ENCODE peak calls at places on chromosome 6, in four cellular contexts. One of them, this sample, is unnamed.

GRCh38 chr6:36986704-36987047 is 680 bp upstream of the MTCH1 start:
- DNase-seq in cardiac muscle cell: no peak
- DNase-seq in RPMI8226: peak
- DNase-seq in NCI-H1436: no peak
- DNase-seq in this sample: no peak

GRCh38 chr6:84652356-84653026 is 111.9 kb downstream of the TBX18 start:
- DNase-seq in cardiac muscle cell: no peak
- DNase-seq in RPMI8226: no peak
- DNase-seq in NCI-H1436: no peak
- DNase-seq in this sample: peak

GRCh38 chr6:164007881-164008280 is 593.4 kb downstream of the QKI start:
- DNase-seq in cardiac muscle cell: no peak
- DNase-seq in RPMI8226: no peak
- DNase-seq in NCI-H1436: no peak
- DNase-seq in this sample: no peak

GRCh38 chr6:158060447-158061360 is 79.0 kb downstream of the SYNJ2 start:
- DNase-seq in cardiac muscle cell: no peak
- DNase-seq in RPMI8226: no peak
- DNase-seq in NCI-H1436: peak
- DNase-seq in this sample: no peak

GRCh38 chr6:20575691-20576451 is 41.6 kb downstream of the CDKAL1 start:
- DNase-seq in cardiac muscle cell: no peak
- DNase-seq in RPMI8226: no peak
- DNase-seq in NCI-H1436: no peak
- DNase-seq in this sample: peak

GRCh38 chr6:34511923-34512737 is 44.0 kb downstream of the SPDEF start:
- DNase-seq in cardiac muscle cell: no peak
- DNase-seq in RPMI8226: no peak
- DNase-seq in NCI-H1436: no peak
- DNase-seq in this sample: no peak

GRCh38 chr6:98787401-98787800 is 47.0 kb upstream of the POU3F2 start:
- DNase-seq in cardiac muscle cell: no peak
- DNase-seq in RPMI8226: no peak
- DNase-seq in NCI-H1436: no peak
- DNase-seq in this sample: peak

GRCh38 chr6:48151142-48151541 is 40.1 kb upstream of the PTCHD4 start:
- DNase-seq in cardiac muscle cell: no peak
- DNase-seq in RPMI8226: no peak
- DNase-seq in NCI-H1436: no peak
- DNase-seq in this sample: no peak

GRCh38 chr6:121539537-121539936 is 104.1 kb downstream of the GJA1 start:
- DNase-seq in cardiac muscle cell: no peak
- DNase-seq in RPMI8226: no peak
- DNase-seq in NCI-H1436: no peak
- DNase-seq in this sample: no peak

GRCh38 chr6:37109714-37110454 is 60.1 kb upstream of the PIM1 start:
- DNase-seq in cardiac muscle cell: no peak
- DNase-seq in RPMI8226: no peak
- DNase-seq in NCI-H1436: peak
- DNase-seq in this sample: peak

GRCh38 chr6:160102956-160103824 is 18.4 kb upstream of the SLC22A1 start:
- DNase-seq in cardiac muscle cell: peak
- DNase-seq in RPMI8226: no peak
- DNase-seq in NCI-H1436: no peak
- DNase-seq in this sample: peak

GRCh38 chr6:35392111-35392702 is 49.8 kb downstream of the PPARD start:
- DNase-seq in cardiac muscle cell: no peak
- DNase-seq in RPMI8226: peak
- DNase-seq in NCI-H1436: no peak
- DNase-seq in this sample: no peak

GRCh38 chr6:26322645-26323482 is 42.1 kb upstream of the BTN3A2 start:
- DNase-seq in cardiac muscle cell: peak
- DNase-seq in RPMI8226: peak
- DNase-seq in NCI-H1436: peak
- DNase-seq in this sample: peak

GRCh38 chr6:43980004-43980795 is 147.1 kb downstream of the MRPL14 start:
- DNase-seq in cardiac muscle cell: no peak
- DNase-seq in RPMI8226: no peak
- DNase-seq in NCI-H1436: no peak
- DNase-seq in this sample: no peak

GRCh38 chr6:106134906-106135634 is 48.9 kb downstream of the PRDM1 start:
- DNase-seq in cardiac muscle cell: no peak
- DNase-seq in RPMI8226: no peak
- DNase-seq in NCI-H1436: no peak
- DNase-seq in this sample: peak

GRCh38 chr6:46011241-46012085 is 4.2 kb downstream of the CLIC5 start:
- DNase-seq in cardiac muscle cell: no peak
- DNase-seq in RPMI8226: no peak
- DNase-seq in NCI-H1436: no peak
- DNase-seq in this sample: no peak

GRCh38 chr6:12258591-12258990 is 31.6 kb upstream of the EDN1 start:
- DNase-seq in cardiac muscle cell: no peak
- DNase-seq in RPMI8226: no peak
- DNase-seq in NCI-H1436: no peak
- DNase-seq in this sample: no peak

GRCh38 chr6:23106951-23107350 is 537.6 kb downstream of the HDGFL1 start:
- DNase-seq in cardiac muscle cell: no peak
- DNase-seq in RPMI8226: no peak
- DNase-seq in NCI-H1436: no peak
- DNase-seq in this sample: no peak

GRCh38 chr6:36289281-36290018 is 19.6 kb downstream of the PNPLA1 start:
- DNase-seq in cardiac muscle cell: no peak
- DNase-seq in RPMI8226: no peak
- DNase-seq in NCI-H1436: no peak
- DNase-seq in this sample: no peak

GRCh38 chr6:4967301-4968030 is 36.4 kb downstream of the RPP40 start:
- DNase-seq in cardiac muscle cell: no peak
- DNase-seq in RPMI8226: no peak
- DNase-seq in NCI-H1436: no peak
- DNase-seq in this sample: no peak

GRCh38 chr6:143146186-143146831 is 85.6 kb downstream of the AIG1 start:
- DNase-seq in cardiac muscle cell: no peak
- DNase-seq in RPMI8226: no peak
- DNase-seq in NCI-H1436: no peak
- DNase-seq in this sample: no peak

GRCh38 chr6:2688416-2689064 is 62.2 kb downstream of the MYLK4 start:
- DNase-seq in cardiac muscle cell: no peak
- DNase-seq in RPMI8226: no peak
- DNase-seq in NCI-H1436: no peak
- DNase-seq in this sample: peak

GRCh38 chr6:34496103-34496685 is 30.3 kb downstream of the PACSIN1 start:
- DNase-seq in cardiac muscle cell: no peak
- DNase-seq in RPMI8226: no peak
- DNase-seq in NCI-H1436: peak
- DNase-seq in this sample: no peak

GRCh38 chr6:133802861-133803260 is 86.1 kb upstream of the TCF21 start:
- DNase-seq in cardiac muscle cell: no peak
- DNase-seq in RPMI8226: no peak
- DNase-seq in NCI-H1436: no peak
- DNase-seq in this sample: no peak

GRCh38 chr6:22926613-22927348 is 357.4 kb downstream of the HDGFL1 start:
- DNase-seq in cardiac muscle cell: peak
- DNase-seq in RPMI8226: no peak
- DNase-seq in NCI-H1436: no peak
- DNase-seq in this sample: no peak

GRCh38 chr6:1075444-1075843 is 236.5 kb upstream of the FOXQ1 start:
- DNase-seq in cardiac muscle cell: no peak
- DNase-seq in RPMI8226: no peak
- DNase-seq in NCI-H1436: no peak
- DNase-seq in this sample: no peak

GRCh38 chr6:41518118-41518517 is 28.1 kb upstream of the FOXP4 start:
- DNase-seq in cardiac muscle cell: no peak
- DNase-seq in RPMI8226: no peak
- DNase-seq in NCI-H1436: no peak
- DNase-seq in this sample: no peak

This sample was measured in SJCRH30.